ENCODE peak calls at places on chromosome 21, in five cellular contexts. N is A549, Z is H1, H is K562, I is HepG2. M is an unnamed sample. For H3K4me1, the result is how much of the 10 kb centered on the place peaks cover.

GRCh38 chr21:35017256-35017655 is 31.8 kb downstream of the RUNX1 start:
- DNase-seq in N (no peak), H (no peak), Z (no peak), I (no peak), M (no peak)

GRCh38 chr21:46168238-46168637 is 12.9 kb upstream of the FTCD start:
- DNase-seq in Z (no peak), I (no peak), N (no peak), H (no peak), M (no peak)

GRCh38 chr21:37368536-37369279 is 2.1 kb downstream of the DYRK1A start:
- DNase-seq in Z (no peak), I (no peak), H (no peak), N (no peak), M (peak)

GRCh38 chr21:38626311-38626710 is 128.0 kb upstream of the ERG start:
- DNase-seq in I (no peak), N (no peak), H (no peak), Z (no peak), M (no peak)

GRCh38 chr21:35925497-35925896 is 134.8 kb downstream of the SETD4 start:
- DNase-seq in N (no peak), H (peak), Z (no peak), I (peak), M (peak)

GRCh38 chr21:38839683-38840286 is 34.1 kb downstream of the ETS2 start:
- DNase-seq in I (no peak), N (peak), H (no peak), Z (no peak), M (peak)

GRCh38 chr21:46059195-46059594 is 38.7 kb upstream of the COL6A2 start:
- DNase-seq in N (no peak), Z (no peak), H (no peak), I (no peak), M (no peak)

GRCh38 chr21:46011267-46011967 is 29.8 kb downstream of the COL6A1 start:
- DNase-seq in H (no peak), I (no peak), N (no peak), Z (no peak), M (no peak)

GRCh38 chr21:37548521-37548981 is 182.0 kb downstream of the DYRK1A start:
- DNase-seq in Z (no peak), I (no peak), H (no peak), N (no peak), M (peak)

GRCh38 chr21:36704958-36705678 is 6.2 kb downstream of the SIM2 start:
- DNase-seq in Z (no peak), H (no peak), N (no peak), I (no peak), M (no peak)

GRCh38 chr21:37921091-37921490 is 4.8 kb upstream of the KCNJ6 start:
- DNase-seq in N (peak), I (no peak), H (no peak), Z (no peak), M (no peak)

GRCh38 chr21:46128983-46129571 is 26.3 kb downstream of the FTCD start:
- DNase-seq in H (no peak), N (no peak), Z (no peak), I (no peak), M (no peak)

GRCh38 chr21:46599251-46599572 is 5.7 kb downstream of the S100B start:
- DNase-seq in I (peak), H (peak), N (peak), Z (no peak), M (peak)

GRCh38 chr21:39022901-39023693 is 160.2 kb downstream of the PSMG1 start:
- DNase-seq in H (no peak), I (peak), N (no peak), Z (no peak), M (no peak)

GRCh38 chr21:35198982-35199732 is 150.1 kb upstream of the RUNX1 start:
- DNase-seq in I (no peak), H (no peak), Z (no peak), N (no peak), M (no peak)

GRCh38 chr21:20811702-20812101 is 186.5 kb upstream of the NCAM2 start:
- DNase-seq in N (no peak), Z (no peak), I (no peak), H (no peak), M (no peak)

GRCh38 chr21:46154155-46154954 is 1.0 kb downstream of the FTCD start:
- DNase-seq in Z (no peak), N (no peak), H (no peak), I (no peak), M (no peak)

GRCh38 chr21:20266369-20266710 is 731.9 kb upstream of the NCAM2 start:
- DNase-seq in I (no peak), N (no peak), Z (no peak), H (no peak), M (no peak)

GRCh38 chr21:36699546-36700294 is 805 bp downstream of the SIM2 start:
- DNase-seq in Z (no peak), N (no peak), H (no peak), I (no peak), M (no peak)

GRCh38 chr21:39441502-39442475 is 3.8 kb downstream of the LCA5L start:
- DNase-seq in Z (no peak), N (peak), I (peak), H (peak), M (peak)

GRCh38 chr21:33384851-33385331 is 18.3 kb upstream of the IFNGR2 start:
- DNase-seq in I (no peak), Z (no peak), N (no peak), H (no peak), M (no peak)

GRCh38 chr21:38930838-38931237 is 125.1 kb downstream of the ETS2 start:
- DNase-seq in N (no peak), I (no peak), Z (no peak), H (no peak), M (no peak)

GRCh38 chr21:40231979-40232378 is 364.7 kb downstream of the PCP4 start:
- DNase-seq in H (no peak), Z (no peak), I (no peak), N (no peak), M (no peak)

GRCh38 chr21:37165606-37166005 is 92.6 kb downstream of the TTC3 start:
- DNase-seq in I (no peak), Z (no peak), N (no peak), H (no peak), M (no peak)

GRCh38 chr21:46603228-46603627 is 1.7 kb downstream of the S100B start:
- DNase-seq in N (no peak), H (peak), I (no peak), Z (no peak), M (no peak)

GRCh38 chr21:37737497-37737896 is 178.8 kb downstream of the KCNJ6 start:
- DNase-seq in I (no peak), Z (no peak), N (no peak), H (no peak), M (no peak)

GRCh38 chr21:33799378-33800090 is 116.1 kb downstream of the ATP5PO start:
- DNase-seq in I (no peak), Z (no peak), N (peak), H (no peak), M (no peak)

GRCh38 chr21:38804030-38804616 is 1.6 kb upstream of the ETS2 start:
- DNase-seq in I (no peak), H (no peak), Z (no peak), N (no peak), M (no peak)

DNA sequence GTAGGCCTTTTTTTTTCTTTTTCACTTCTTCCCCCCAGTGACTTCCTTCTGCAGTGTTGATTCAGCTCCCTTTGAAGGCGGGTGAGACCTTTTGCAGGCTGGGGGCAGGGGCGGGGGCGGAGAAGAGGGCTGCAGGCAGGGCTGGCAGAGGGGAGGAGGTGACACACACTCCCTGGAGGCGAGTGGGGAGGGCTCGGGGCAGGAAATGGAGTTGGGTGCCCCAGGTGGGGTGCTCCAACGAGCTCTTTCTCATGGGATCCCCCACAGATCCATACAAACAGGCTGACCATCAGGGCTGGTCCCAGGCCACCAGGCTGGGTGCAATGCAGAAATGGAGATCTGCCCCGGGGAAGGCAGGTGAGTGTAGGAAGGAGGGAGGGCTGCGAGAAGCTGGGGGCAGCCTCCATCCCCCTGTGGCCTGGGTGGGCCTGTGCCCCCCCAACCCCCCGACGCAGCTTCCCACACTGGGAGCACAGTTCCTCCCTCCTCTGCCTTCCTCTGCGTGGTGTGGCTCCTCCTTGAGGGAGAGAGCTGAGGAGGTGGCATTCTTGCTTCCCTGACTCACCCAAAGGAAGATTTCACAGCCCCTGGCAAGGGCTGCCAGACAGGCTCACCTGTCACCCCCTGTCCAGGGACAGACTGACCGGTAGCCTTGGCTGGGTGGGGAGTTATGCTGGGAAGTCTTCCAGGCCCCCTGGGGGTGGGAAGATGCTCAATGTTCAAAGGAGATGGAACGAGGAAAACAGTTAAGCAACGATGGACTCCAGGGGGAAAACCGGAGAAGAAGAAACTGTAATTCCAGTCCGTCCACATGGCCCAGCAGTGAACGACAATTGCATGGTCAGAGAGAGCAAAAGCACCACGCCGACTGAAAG is 7.1 kb upstream of the ITGB2 start:
- DNase-seq in N (peak), Z (no peak), I (peak), H (peak), M (no peak)
- H3K4me1 ChIP-seq in N (under half), Z (under half), I (half or more), H (under half), M (under half)

GRCh38 chr21:18449586-18449985 is 46.0 kb upstream of the TMPRSS15 start:
- DNase-seq in N (no peak), H (no peak), I (no peak), Z (no peak), M (no peak)

GRCh38 chr21:18443085-18443484 is 39.5 kb upstream of the TMPRSS15 start:
- DNase-seq in H (no peak), Z (no peak), I (no peak), N (no peak), M (no peak)

GRCh38 chr21:18443686-18444085 is 40.1 kb upstream of the TMPRSS15 start:
- DNase-seq in N (no peak), H (no peak), I (no peak), Z (no peak), M (no peak)
- TF ChIP-seq JUN in N (no peak), H (no peak), I (no peak), Z (no peak), M (no peak)

DNA sequence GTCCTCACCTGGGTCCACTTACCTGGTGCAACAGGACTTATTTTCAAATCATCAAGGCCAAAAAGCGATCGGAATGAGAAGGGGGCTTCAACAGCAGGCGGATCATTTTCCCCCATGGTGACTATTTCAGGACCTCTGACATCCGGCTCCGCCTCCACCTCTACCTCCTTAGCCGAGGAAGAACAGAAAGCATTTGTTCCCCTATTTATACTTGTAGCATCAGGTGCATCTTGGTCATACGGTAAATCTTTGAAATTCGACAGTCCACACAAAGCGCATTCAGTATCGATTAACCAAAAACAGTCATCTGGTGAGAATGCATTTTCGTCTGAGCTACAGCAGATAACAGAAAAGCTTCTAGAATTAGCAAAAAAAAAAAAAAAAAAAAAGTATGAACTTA is 550 bp downstream of the TMPRSS3 start:
- DNase-seq in I (no peak), H (no peak), N (no peak), Z (no peak), M (no peak)
- H3K4me1 ChIP-seq in I (under half), H (under half), N (under half), Z (under half), M (under half)

GRCh38 chr21:28826569-28826968 is 166.1 kb downstream of the LTN1 start:
- DNase-seq in Z (no peak), H (no peak), N (no peak), I (no peak), M (no peak)

GRCh38 chr21:28823464-28823863 is 169.2 kb downstream of the LTN1 start:
- DNase-seq in I (no peak), H (no peak), Z (no peak), N (no peak), M (no peak)

GRCh38 chr21:28828981-28829380 is 163.7 kb downstream of the LTN1 start:
- DNase-seq in I (no peak), Z (no peak), H (no peak), N (no peak), M (no peak)

GRCh38 chr21:28822882-28823335 is 169.8 kb downstream of the LTN1 start:
- DNase-seq in I (peak), Z (no peak), N (no peak), H (no peak), M (peak)

GRCh38 chr21:28827422-28827821 is 165.3 kb downstream of the LTN1 start:
- DNase-seq in I (no peak), N (no peak), Z (no peak), H (no peak), M (no peak)
- TF ChIP-seq JUN in I (no peak), N (no peak), Z (no peak), H (no peak), M (no peak)

DNA sequence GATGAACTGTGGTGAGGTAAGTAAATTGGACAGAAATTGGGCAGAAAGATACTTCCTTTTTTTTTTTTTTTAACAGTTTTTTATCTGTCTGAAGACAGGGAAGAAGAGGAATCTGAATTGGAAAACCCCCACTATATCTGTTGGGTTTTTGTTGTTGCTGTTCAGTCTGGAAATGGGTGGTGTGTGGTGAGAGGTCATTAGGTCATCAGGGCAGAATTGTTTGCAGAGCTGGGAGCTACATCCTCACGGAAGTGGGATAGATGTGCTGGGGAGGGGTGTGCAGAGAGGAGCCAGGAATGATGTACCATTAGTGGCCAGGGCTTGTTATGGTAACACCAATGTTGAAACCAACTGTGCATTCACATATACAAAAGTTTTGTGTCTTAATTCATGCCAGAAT is 12.3 kb downstream of the USP25 start:
- DNase-seq in H (peak), I (peak), N (no peak), Z (no peak), M (peak)
- H3K4me1 ChIP-seq in H (under half), I (half or more), N (half or more), Z (under half), M (under half)

GRCh38 chr21:30695956-30696355 is 22.6 kb downstream of the KRTAP21-3 start:
- DNase-seq in N (no peak), H (no peak), Z (no peak), I (no peak), M (no peak)
- TF ChIP-seq JUN in N (no peak), H (no peak), Z (no peak), I (no peak), M (no peak)

DNA sequence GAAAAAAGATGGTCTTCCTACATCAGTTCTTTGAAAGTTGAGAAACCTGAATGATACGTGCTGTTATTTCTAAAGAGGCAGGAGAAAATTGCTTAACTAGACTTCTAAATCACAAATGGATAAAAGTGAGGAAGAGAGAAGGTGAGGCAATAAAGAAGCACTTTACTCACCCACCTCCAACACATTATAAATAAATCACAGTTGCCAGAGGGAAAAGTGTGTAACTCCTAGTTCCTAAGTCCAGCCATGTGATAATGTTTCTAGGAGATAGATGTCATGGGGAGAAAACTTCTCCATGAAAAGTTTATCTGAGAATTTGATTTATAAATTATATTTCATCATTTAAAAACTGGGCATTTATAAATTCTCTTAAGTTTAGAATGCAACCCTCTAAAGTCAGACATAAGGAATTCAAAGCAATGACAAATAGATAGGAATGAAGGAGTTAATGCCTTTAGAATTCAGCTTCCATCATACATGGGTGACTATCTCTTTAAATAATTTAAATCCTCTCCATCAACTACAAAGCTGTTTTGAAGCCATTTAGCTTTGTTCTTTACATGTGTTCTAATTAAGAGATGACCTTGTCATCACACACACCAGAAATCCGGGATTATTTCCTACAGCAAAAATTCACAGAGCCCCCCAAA is 60.0 kb downstream of the NRIP1 start:
- DNase-seq in I (no peak), Z (no peak), N (no peak), H (no peak), M (no peak)
- H3K4me1 ChIP-seq in I (half or more), Z (under half), N (half or more), H (under half), M (under half)

GRCh38 chr21:44677881-44678280 is 4.1 kb downstream of the KRTAP12-1 start:
- DNase-seq in I (no peak), N (no peak), Z (no peak), H (no peak), M (no peak)
- TF ChIP-seq JUN in I (no peak), N (no peak), Z (no peak), H (no peak), M (no peak)

M was measured in endothelial cell of umbilical vein.